ENCODE peak calls at places on chromosome 1, in nine cellular contexts. I is activated T-helper 2 cell treated with anti-CD3 and anti-CD28 coated beads, Interferon-gamma antibody, Interleukin-2, Interleukin-4, amounts not matched to agents 10 μg/mL and 5 μg/mL and 100 μg/mL, durations not matched to agents 14 hours and 24 hours and 36 hours; W is anterior cingulate cortex; L is endodermal cell; Z is pancreas; F is HEK293T; R is HuH-7; X is mesothelial cell of epicardium; C is upper lobe of right lung. E is an unnamed sample.

GRCh38 chr1:194295690-194296089 is 1109.3 kb upstream of the B3GALT2 start:
- DNase-seq in I (no peak), W (no peak), L (peak; percentile 53), Z (peak; percentile 15), F (peak; percentile 50), R (peak; percentile 23), X (no peak), C (no peak), E (no peak)

GRCh38 chr1:170027760-170028159 is 46.7 kb downstream of the KIFAP3 start:
- DNase-seq in I (no peak), W (no peak), L (no peak), Z (no peak), F (no peak), R (no peak), X (no peak), C (no peak), E (no peak)

GRCh38 chr1:76209648-76210047 is 135.1 kb downstream of the ST6GALNAC3 start:
- DNase-seq in I (no peak), W (no peak), L (no peak), Z (no peak), F (no peak), R (no peak), X (no peak), C (no peak), E (no peak)

GRCh38 chr1:14769486-14770274 is 171.2 kb downstream of the KAZN start:
- DNase-seq in I (no peak), W (no peak), L (peak; percentile 64), Z (no peak), F (no peak), R (no peak), X (no peak), C (no peak), E (no peak)

GRCh38 chr1:9166289-9167235 is 37.7 kb upstream of the GPR157 start:
- DNase-seq in I (no peak), W (no peak), L (no peak), Z (no peak), F (no peak), R (no peak), X (no peak), C (no peak), E (no peak)

GRCh38 chr1:15282038-15282437 is 35.0 kb downstream of the FHAD1 start:
- DNase-seq in I (no peak), W (no peak), L (peak; percentile 38), Z (no peak), F (no peak), R (no peak), X (no peak), C (no peak), E (no peak)

GRCh38 chr1:235407419-235407818 is 40.2 kb downstream of the TBCE start:
- DNase-seq in I (no peak), W (no peak), L (no peak), Z (no peak), F (no peak), R (no peak), X (no peak), C (no peak), E (no peak)

GRCh38 chr1:107138767-107139445 is 1.9 kb upstream of the NTNG1 start:
- DNase-seq in I (no peak), W (no peak), L (peak; percentile 44), Z (no peak), F (no peak), R (no peak), X (no peak), C (no peak), E (no peak)

GRCh38 chr1:241947355-241947754 is 10.2 kb upstream of the BECN2 start:
- DNase-seq in I (no peak), W (no peak), L (no peak), Z (no peak), F (no peak), R (no peak), X (no peak), C (no peak), E (no peak)

GRCh38 chr1:27004471-27005165 is 8.0 kb downstream of the TENT5B start:
- DNase-seq in I (no peak), W (no peak), L (peak; percentile 73), Z (peak; percentile 21), F (no peak), R (no peak), X (peak; percentile 46), C (peak; percentile 76), E (no peak)

GRCh38 chr1:224459051-224459450 is 24.5 kb upstream of the WDR26 start:
- DNase-seq in I (no peak), W (no peak), L (no peak), Z (no peak), F (no peak), R (no peak), X (no peak), C (no peak), E (no peak)

GRCh38 chr1:229022595-229023350 is 248.1 kb upstream of the RAB4A start:
- DNase-seq in I (no peak), W (peak; percentile 68), L (peak; percentile 44), Z (no peak), F (no peak), R (peak; percentile 44), X (no peak), C (no peak), E (no peak)

GRCh38 chr1:227318003-227318851 is at the start of gene CDC42BPA:
- DNase-seq in I (peak; percentile 23), W (peak; percentile 82), L (peak; percentile 91), Z (peak; percentile 82), F (peak; percentile 89), R (peak; percentile 89), X (peak; percentile 86), C (peak; percentile 93), E (peak; percentile 38)

GRCh38 chr1:54325705-54326461 is 80.3 kb downstream of the SSBP3 start:
- DNase-seq in I (no peak), W (no peak), L (peak; percentile 61), Z (no peak), F (peak; percentile 57), R (no peak), X (no peak), C (no peak), E (no peak)

GRCh38 chr1:246156847-246157246 is 350.2 kb downstream of the SMYD3 start:
- DNase-seq in I (no peak), W (no peak), L (peak; percentile 64), Z (no peak), F (no peak), R (no peak), X (no peak), C (no peak), E (no peak)

GRCh38 chr1:3763351-3764125 is 9.0 kb upstream of the SMIM1 start:
- DNase-seq in I (no peak), W (no peak), L (no peak), Z (no peak), F (no peak), R (no peak), X (no peak), C (no peak), E (no peak)

GRCh38 chr1:110235839-110236682 is 25.9 kb downstream of the KCNC4 start:
- DNase-seq in I (no peak), W (no peak), L (no peak), Z (no peak), F (no peak), R (no peak), X (no peak), C (no peak), E (peak; percentile 20)

GRCh38 chr1:23980725-23981063 is 567 bp upstream of the SRSF10 start:
- DNase-seq in I (peak; percentile 48), W (no peak), L (peak; percentile 73), Z (peak; percentile 45), F (peak; percentile 48), R (peak; percentile 24), X (no peak), C (no peak), E (no peak)

GRCh38 chr1:219442575-219442974 is 170.3 kb downstream of the ZC3H11B start:
- DNase-seq in I (no peak), W (no peak), L (no peak), Z (no peak), F (no peak), R (no peak), X (no peak), C (no peak), E (no peak)

GRCh38 chr1:225250432-225250831 is 177.4 kb downstream of the LBR start:
- DNase-seq in I (no peak), W (no peak), L (no peak), Z (no peak), F (no peak), R (no peak), X (no peak), C (no peak), E (peak; percentile 80)

GRCh38 chr1:39195166-39196111 is 9.1 kb upstream of the MACF1 start:
- DNase-seq in I (no peak), W (no peak), L (no peak), Z (no peak), F (no peak), R (no peak), X (no peak), C (no peak), E (no peak)

GRCh38 chr1:33349081-33349759 is 28.3 kb upstream of the A3GALT2 start:
- DNase-seq in I (peak; percentile 34), W (peak; percentile 60), L (peak; percentile 81), Z (peak; percentile 60), F (peak; percentile 65), R (peak; percentile 52), X (no peak), C (peak; percentile 87), E (no peak)